ENCODE peak calls at places on chromosomes 5 and 9, in seven cellular contexts. One of them, this sample, is unnamed.

GRCh38 chr9:128552744-128553221 is 396 bp downstream of the SPTAN1 start:
- DNase-seq in SJSA1: peak
- DNase-seq in ACHN: peak
- DNase-seq in stimulated activated CD8-positive, alpha-beta memory T cell treated with anti-CD3 and anti-CD28 coated beads, Interleukin-2, amount 100 ng/mL, for 48 hours: peak
- DNase-seq in activated T-cell treated with anti-CD3 and anti-CD28 coated beads, Interleukin-2, amount 50 U/mL, for 72 hours: no peak
- DNase-seq in NCI-H1092: peak
- DNase-seq in HL-60: peak
- DNase-seq in this sample: peak

GRCh38 chr5:83077662-83078261 is 415 bp downstream of the XRCC4 start:
- DNase-seq in NCI-H1092: no peak
- DNase-seq in HL-60: peak
- DNase-seq in stimulated activated CD8-positive, alpha-beta memory T cell treated with anti-CD3 and anti-CD28 coated beads, Interleukin-2, amount 100 ng/mL, for 48 hours: no peak
- DNase-seq in SJSA1: no peak
- DNase-seq in activated T-cell treated with anti-CD3 and anti-CD28 coated beads, Interleukin-2, amount 50 U/mL, for 72 hours: peak
- DNase-seq in ACHN: peak
- DNase-seq in this sample: peak

GRCh38 chr9:107933042-107933441 is 443.5 kb upstream of the KLF4 start:
- DNase-seq in HL-60: no peak
- DNase-seq in activated T-cell treated with anti-CD3 and anti-CD28 coated beads, Interleukin-2, amount 50 U/mL, for 72 hours: no peak
- DNase-seq in ACHN: no peak
- DNase-seq in SJSA1: no peak
- DNase-seq in NCI-H1092: no peak
- DNase-seq in stimulated activated CD8-positive, alpha-beta memory T cell treated with anti-CD3 and anti-CD28 coated beads, Interleukin-2, amount 100 ng/mL, for 48 hours: no peak
- DNase-seq in this sample: no peak

GRCh38 chr9:4235951-4236804 is 63.7 kb downstream of the GLIS3 start:
- DNase-seq in SJSA1: peak
- DNase-seq in NCI-H1092: no peak
- DNase-seq in activated T-cell treated with anti-CD3 and anti-CD28 coated beads, Interleukin-2, amount 50 U/mL, for 72 hours: no peak
- DNase-seq in ACHN: peak
- DNase-seq in stimulated activated CD8-positive, alpha-beta memory T cell treated with anti-CD3 and anti-CD28 coated beads, Interleukin-2, amount 100 ng/mL, for 48 hours: no peak
- DNase-seq in HL-60: no peak
- DNase-seq in this sample: peak

GRCh38 chr5:65986050-65986451 is 59.7 kb downstream of the ERBIN start:
- DNase-seq in NCI-H1092: no peak
- DNase-seq in SJSA1: no peak
- DNase-seq in HL-60: no peak
- DNase-seq in activated T-cell treated with anti-CD3 and anti-CD28 coated beads, Interleukin-2, amount 50 U/mL, for 72 hours: no peak
- DNase-seq in stimulated activated CD8-positive, alpha-beta memory T cell treated with anti-CD3 and anti-CD28 coated beads, Interleukin-2, amount 100 ng/mL, for 48 hours: no peak
- DNase-seq in ACHN: no peak
- DNase-seq in this sample: no peak

GRCh38 chr9:131645078-131645776 is 94.6 kb downstream of the RAPGEF1 start:
- DNase-seq in stimulated activated CD8-positive, alpha-beta memory T cell treated with anti-CD3 and anti-CD28 coated beads, Interleukin-2, amount 100 ng/mL, for 48 hours: no peak
- DNase-seq in activated T-cell treated with anti-CD3 and anti-CD28 coated beads, Interleukin-2, amount 50 U/mL, for 72 hours: peak
- DNase-seq in SJSA1: no peak
- DNase-seq in ACHN: no peak
- DNase-seq in NCI-H1092: no peak
- DNase-seq in HL-60: no peak
- DNase-seq in this sample: no peak

GRCh38 chr9:93295456-93296076 is 111.6 kb downstream of the WNK2 start:
- DNase-seq in SJSA1: no peak
- DNase-seq in HL-60: no peak
- DNase-seq in NCI-H1092: no peak
- DNase-seq in activated T-cell treated with anti-CD3 and anti-CD28 coated beads, Interleukin-2, amount 50 U/mL, for 72 hours: no peak
- DNase-seq in ACHN: no peak
- DNase-seq in stimulated activated CD8-positive, alpha-beta memory T cell treated with anti-CD3 and anti-CD28 coated beads, Interleukin-2, amount 100 ng/mL, for 48 hours: no peak
- DNase-seq in this sample: no peak

GRCh38 chr9:134275379-134275778 is 50.9 kb upstream of the RXRA start:
- DNase-seq in ACHN: peak
- DNase-seq in activated T-cell treated with anti-CD3 and anti-CD28 coated beads, Interleukin-2, amount 50 U/mL, for 72 hours: no peak
- DNase-seq in stimulated activated CD8-positive, alpha-beta memory T cell treated with anti-CD3 and anti-CD28 coated beads, Interleukin-2, amount 100 ng/mL, for 48 hours: no peak
- DNase-seq in SJSA1: no peak
- DNase-seq in HL-60: no peak
- DNase-seq in NCI-H1092: no peak
- DNase-seq in this sample: no peak

GRCh38 chr5:34881246-34881645 is 34.1 kb downstream of the RAD1 start:
- DNase-seq in SJSA1: no peak
- DNase-seq in stimulated activated CD8-positive, alpha-beta memory T cell treated with anti-CD3 and anti-CD28 coated beads, Interleukin-2, amount 100 ng/mL, for 48 hours: no peak
- DNase-seq in activated T-cell treated with anti-CD3 and anti-CD28 coated beads, Interleukin-2, amount 50 U/mL, for 72 hours: no peak
- DNase-seq in NCI-H1092: no peak
- DNase-seq in HL-60: no peak
- DNase-seq in ACHN: no peak
- DNase-seq in this sample: no peak

GRCh38 chr9:92208693-92209524 is 84.6 kb downstream of the IARS1 start:
- DNase-seq in stimulated activated CD8-positive, alpha-beta memory T cell treated with anti-CD3 and anti-CD28 coated beads, Interleukin-2, amount 100 ng/mL, for 48 hours: no peak
- DNase-seq in SJSA1: no peak
- DNase-seq in NCI-H1092: no peak
- DNase-seq in ACHN: no peak
- DNase-seq in activated T-cell treated with anti-CD3 and anti-CD28 coated beads, Interleukin-2, amount 50 U/mL, for 72 hours: no peak
- DNase-seq in HL-60: no peak
- DNase-seq in this sample: no peak

GRCh38 chr5:100550531-100551036 is 15.4 kb downstream of the FAM174A start:
- DNase-seq in NCI-H1092: no peak
- DNase-seq in SJSA1: no peak
- DNase-seq in ACHN: no peak
- DNase-seq in HL-60: no peak
- DNase-seq in stimulated activated CD8-positive, alpha-beta memory T cell treated with anti-CD3 and anti-CD28 coated beads, Interleukin-2, amount 100 ng/mL, for 48 hours: no peak
- DNase-seq in activated T-cell treated with anti-CD3 and anti-CD28 coated beads, Interleukin-2, amount 50 U/mL, for 72 hours: no peak
- DNase-seq in this sample: no peak

GRCh38 chr5:17218353-17219005 is 1.0 kb downstream of the BASP1 start:
- DNase-seq in HL-60: no peak
- DNase-seq in NCI-H1092: no peak
- DNase-seq in ACHN: peak
- DNase-seq in activated T-cell treated with anti-CD3 and anti-CD28 coated beads, Interleukin-2, amount 50 U/mL, for 72 hours: no peak
- DNase-seq in stimulated activated CD8-positive, alpha-beta memory T cell treated with anti-CD3 and anti-CD28 coated beads, Interleukin-2, amount 100 ng/mL, for 48 hours: no peak
- DNase-seq in SJSA1: peak
- DNase-seq in this sample: no peak

GRCh38 chr9:137739371-137739915 is 120.6 kb downstream of the EHMT1 start:
- DNase-seq in HL-60: no peak
- DNase-seq in NCI-H1092: no peak
- DNase-seq in activated T-cell treated with anti-CD3 and anti-CD28 coated beads, Interleukin-2, amount 50 U/mL, for 72 hours: no peak
- DNase-seq in SJSA1: no peak
- DNase-seq in stimulated activated CD8-positive, alpha-beta memory T cell treated with anti-CD3 and anti-CD28 coated beads, Interleukin-2, amount 100 ng/mL, for 48 hours: no peak
- DNase-seq in ACHN: no peak
- DNase-seq in this sample: no peak

GRCh38 chr9:72362118-72362531 is 2.9 kb downstream of the ZFAND5 start:
- DNase-seq in ACHN: peak
- DNase-seq in SJSA1: peak
- DNase-seq in stimulated activated CD8-positive, alpha-beta memory T cell treated with anti-CD3 and anti-CD28 coated beads, Interleukin-2, amount 100 ng/mL, for 48 hours: no peak
- DNase-seq in activated T-cell treated with anti-CD3 and anti-CD28 coated beads, Interleukin-2, amount 50 U/mL, for 72 hours: no peak
- DNase-seq in HL-60: no peak
- DNase-seq in NCI-H1092: no peak
- DNase-seq in this sample: no peak

GRCh38 chr9:108724669-108725068 is 131.1 kb downstream of the ACTL7B start:
- DNase-seq in HL-60: peak
- DNase-seq in activated T-cell treated with anti-CD3 and anti-CD28 coated beads, Interleukin-2, amount 50 U/mL, for 72 hours: no peak
- DNase-seq in SJSA1: no peak
- DNase-seq in stimulated activated CD8-positive, alpha-beta memory T cell treated with anti-CD3 and anti-CD28 coated beads, Interleukin-2, amount 100 ng/mL, for 48 hours: no peak
- DNase-seq in ACHN: no peak
- DNase-seq in NCI-H1092: no peak
- DNase-seq in this sample: no peak

GRCh38 chr5:132190161-132190817 is 37.4 kb downstream of the P4HA2 start:
- DNase-seq in HL-60: peak
- DNase-seq in stimulated activated CD8-positive, alpha-beta memory T cell treated with anti-CD3 and anti-CD28 coated beads, Interleukin-2, amount 100 ng/mL, for 48 hours: no peak
- DNase-seq in activated T-cell treated with anti-CD3 and anti-CD28 coated beads, Interleukin-2, amount 50 U/mL, for 72 hours: no peak
- DNase-seq in SJSA1: peak
- DNase-seq in NCI-H1092: peak
- DNase-seq in ACHN: peak
- DNase-seq in this sample: peak

GRCh38 chr5:170818222-170818621 is 34.7 kb downstream of the GABRP start:
- DNase-seq in HL-60: no peak
- DNase-seq in NCI-H1092: no peak
- DNase-seq in SJSA1: no peak
- DNase-seq in ACHN: no peak
- DNase-seq in activated T-cell treated with anti-CD3 and anti-CD28 coated beads, Interleukin-2, amount 50 U/mL, for 72 hours: no peak
- DNase-seq in stimulated activated CD8-positive, alpha-beta memory T cell treated with anti-CD3 and anti-CD28 coated beads, Interleukin-2, amount 100 ng/mL, for 48 hours: no peak
- DNase-seq in this sample: no peak

GRCh38 chr9:4939118-4939561 is 45.9 kb upstream of the JAK2 start:
- DNase-seq in ACHN: no peak
- DNase-seq in NCI-H1092: no peak
- DNase-seq in SJSA1: no peak
- DNase-seq in HL-60: peak
- DNase-seq in activated T-cell treated with anti-CD3 and anti-CD28 coated beads, Interleukin-2, amount 50 U/mL, for 72 hours: no peak
- DNase-seq in stimulated activated CD8-positive, alpha-beta memory T cell treated with anti-CD3 and anti-CD28 coated beads, Interleukin-2, amount 100 ng/mL, for 48 hours: no peak
- DNase-seq in this sample: no peak

GRCh38 chr9:135770203-135770535 is 68.2 kb downstream of the KCNT1 start:
- DNase-seq in SJSA1: no peak
- DNase-seq in NCI-H1092: no peak
- DNase-seq in stimulated activated CD8-positive, alpha-beta memory T cell treated with anti-CD3 and anti-CD28 coated beads, Interleukin-2, amount 100 ng/mL, for 48 hours: no peak
- DNase-seq in HL-60: no peak
- DNase-seq in activated T-cell treated with anti-CD3 and anti-CD28 coated beads, Interleukin-2, amount 50 U/mL, for 72 hours: no peak
- DNase-seq in ACHN: no peak
- DNase-seq in this sample: no peak

GRCh38 chr5:143569213-143569663 is 165.8 kb upstream of the NR3C1 start:
- DNase-seq in SJSA1: no peak
- DNase-seq in stimulated activated CD8-positive, alpha-beta memory T cell treated with anti-CD3 and anti-CD28 coated beads, Interleukin-2, amount 100 ng/mL, for 48 hours: no peak
- DNase-seq in activated T-cell treated with anti-CD3 and anti-CD28 coated beads, Interleukin-2, amount 50 U/mL, for 72 hours: no peak
- DNase-seq in ACHN: no peak
- DNase-seq in HL-60: no peak
- DNase-seq in NCI-H1092: no peak
- DNase-seq in this sample: no peak

GRCh38 chr5:78731884-78732283 is 83.3 kb upstream of the LHFPL2 start:
- DNase-seq in NCI-H1092: no peak
- DNase-seq in stimulated activated CD8-positive, alpha-beta memory T cell treated with anti-CD3 and anti-CD28 coated beads, Interleukin-2, amount 100 ng/mL, for 48 hours: no peak
- DNase-seq in activated T-cell treated with anti-CD3 and anti-CD28 coated beads, Interleukin-2, amount 50 U/mL, for 72 hours: no peak
- DNase-seq in HL-60: no peak
- DNase-seq in SJSA1: peak
- DNase-seq in ACHN: peak
- DNase-seq in this sample: no peak

GRCh38 chr9:78383130-78383529 is 86.2 kb downstream of the PSAT1 start:
- DNase-seq in NCI-H1092: no peak
- DNase-seq in HL-60: peak
- DNase-seq in SJSA1: no peak
- DNase-seq in ACHN: no peak
- DNase-seq in stimulated activated CD8-positive, alpha-beta memory T cell treated with anti-CD3 and anti-CD28 coated beads, Interleukin-2, amount 100 ng/mL, for 48 hours: no peak
- DNase-seq in activated T-cell treated with anti-CD3 and anti-CD28 coated beads, Interleukin-2, amount 50 U/mL, for 72 hours: no peak
- DNase-seq in this sample: no peak

GRCh38 chr5:153546566-153546965 is 56.1 kb downstream of the GRIA1 start:
- DNase-seq in NCI-H1092: no peak
- DNase-seq in ACHN: no peak
- DNase-seq in stimulated activated CD8-positive, alpha-beta memory T cell treated with anti-CD3 and anti-CD28 coated beads, Interleukin-2, amount 100 ng/mL, for 48 hours: no peak
- DNase-seq in activated T-cell treated with anti-CD3 and anti-CD28 coated beads, Interleukin-2, amount 50 U/mL, for 72 hours: no peak
- DNase-seq in SJSA1: no peak
- DNase-seq in HL-60: no peak
- DNase-seq in this sample: no peak

GRCh38 chr5:150503977-150504620 is 3.8 kb upstream of the NDST1 start:
- DNase-seq in stimulated activated CD8-positive, alpha-beta memory T cell treated with anti-CD3 and anti-CD28 coated beads, Interleukin-2, amount 100 ng/mL, for 48 hours: no peak
- DNase-seq in HL-60: no peak
- DNase-seq in SJSA1: no peak
- DNase-seq in NCI-H1092: peak
- DNase-seq in activated T-cell treated with anti-CD3 and anti-CD28 coated beads, Interleukin-2, amount 50 U/mL, for 72 hours: no peak
- DNase-seq in ACHN: peak
- DNase-seq in this sample: no peak

GRCh38 chr5:150609843-150610584 is 30.4 kb upstream of the SYNPO start:
- DNase-seq in stimulated activated CD8-positive, alpha-beta memory T cell treated with anti-CD3 and anti-CD28 coated beads, Interleukin-2, amount 100 ng/mL, for 48 hours: no peak
- DNase-seq in NCI-H1092: no peak
- DNase-seq in activated T-cell treated with anti-CD3 and anti-CD28 coated beads, Interleukin-2, amount 50 U/mL, for 72 hours: no peak
- DNase-seq in HL-60: no peak
- DNase-seq in ACHN: no peak
- DNase-seq in SJSA1: no peak
- DNase-seq in this sample: no peak

GRCh38 chr5:110346893-110347358 is 379.5 kb downstream of the TMEM232 start:
- DNase-seq in SJSA1: no peak
- DNase-seq in activated T-cell treated with anti-CD3 and anti-CD28 coated beads, Interleukin-2, amount 50 U/mL, for 72 hours: no peak
- DNase-seq in stimulated activated CD8-positive, alpha-beta memory T cell treated with anti-CD3 and anti-CD28 coated beads, Interleukin-2, amount 100 ng/mL, for 48 hours: no peak
- DNase-seq in NCI-H1092: no peak
- DNase-seq in HL-60: no peak
- DNase-seq in ACHN: no peak
- DNase-seq in this sample: no peak

GRCh38 chr9:126965077-126965476 is 50.5 kb downstream of the RALGPS1 start:
- DNase-seq in activated T-cell treated with anti-CD3 and anti-CD28 coated beads, Interleukin-2, amount 50 U/mL, for 72 hours: no peak
- DNase-seq in stimulated activated CD8-positive, alpha-beta memory T cell treated with anti-CD3 and anti-CD28 coated beads, Interleukin-2, amount 100 ng/mL, for 48 hours: no peak
- DNase-seq in NCI-H1092: no peak
- DNase-seq in ACHN: no peak
- DNase-seq in HL-60: no peak
- DNase-seq in SJSA1: no peak
- DNase-seq in this sample: no peak

GRCh38 chr5:149455889-149456409 is 76.9 kb upstream of the IL17B start:
- DNase-seq in SJSA1: no peak
- DNase-seq in NCI-H1092: no peak
- DNase-seq in ACHN: no peak
- DNase-seq in stimulated activated CD8-positive, alpha-beta memory T cell treated with anti-CD3 and anti-CD28 coated beads, Interleukin-2, amount 100 ng/mL, for 48 hours: no peak
- DNase-seq in HL-60: no peak
- DNase-seq in activated T-cell treated with anti-CD3 and anti-CD28 coated beads, Interleukin-2, amount 50 U/mL, for 72 hours: no peak
- DNase-seq in this sample: peak

GRCh38 chr5:168165221-168165965 is 126.1 kb upstream of the WWC1 start:
- DNase-seq in stimulated activated CD8-positive, alpha-beta memory T cell treated with anti-CD3 and anti-CD28 coated beads, Interleukin-2, amount 100 ng/mL, for 48 hours: no peak
- DNase-seq in HL-60: no peak
- DNase-seq in NCI-H1092: no peak
- DNase-seq in SJSA1: peak
- DNase-seq in ACHN: peak
- DNase-seq in activated T-cell treated with anti-CD3 and anti-CD28 coated beads, Interleukin-2, amount 50 U/mL, for 72 hours: no peak
- DNase-seq in this sample: peak

GRCh38 chr5:41161271-41161670 is 52.1 kb downstream of the C6 start:
- DNase-seq in SJSA1: peak
- DNase-seq in HL-60: no peak
- DNase-seq in NCI-H1092: no peak
- DNase-seq in ACHN: no peak
- DNase-seq in activated T-cell treated with anti-CD3 and anti-CD28 coated beads, Interleukin-2, amount 50 U/mL, for 72 hours: no peak
- DNase-seq in stimulated activated CD8-positive, alpha-beta memory T cell treated with anti-CD3 and anti-CD28 coated beads, Interleukin-2, amount 100 ng/mL, for 48 hours: no peak
- DNase-seq in this sample: no peak

GRCh38 chr9:136821333-136822031 is 13.7 kb downstream of the RABL6 start:
- DNase-seq in SJSA1: no peak
- DNase-seq in ACHN: no peak
- DNase-seq in stimulated activated CD8-positive, alpha-beta memory T cell treated with anti-CD3 and anti-CD28 coated beads, Interleukin-2, amount 100 ng/mL, for 48 hours: no peak
- DNase-seq in NCI-H1092: no peak
- DNase-seq in activated T-cell treated with anti-CD3 and anti-CD28 coated beads, Interleukin-2, amount 50 U/mL, for 72 hours: no peak
- DNase-seq in HL-60: no peak
- DNase-seq in this sample: no peak

GRCh38 chr9:14525840-14526239 is 167.4 kb downstream of the ZDHHC21 start:
- DNase-seq in SJSA1: no peak
- DNase-seq in stimulated activated CD8-positive, alpha-beta memory T cell treated with anti-CD3 and anti-CD28 coated beads, Interleukin-2, amount 100 ng/mL, for 48 hours: no peak
- DNase-seq in activated T-cell treated with anti-CD3 and anti-CD28 coated beads, Interleukin-2, amount 50 U/mL, for 72 hours: no peak
- DNase-seq in HL-60: no peak
- DNase-seq in NCI-H1092: peak
- DNase-seq in ACHN: no peak
- DNase-seq in this sample: no peak

This sample was measured in SJCRH30.